ENCODE peak calls at places on chromosomes 6 and 20, in five cellular contexts. Z is fibroblast of lung; I is T-helper 2 cell treated with Interferon-gamma antibody and Interleukin-4, amounts not matched to agents 5 μg/mL and 100 μg/mL, for 36 hours; A is stimulated activated CD8-positive, alpha-beta memory T cell treated with anti-CD3 and anti-CD28 coated beads, Interleukin-15, amount 100 ng/mL, for 4 hours; B is HTR-8/SVneo. X is an unnamed sample.

GRCh38 chr6:6712258-6712978 is 123.9 kb downstream of the LY86 start:
- DNase-seq in Z (peak), I (no peak), A (no peak), B (peak), X (no peak)

GRCh38 chr6:163432300-163432699 is 17.8 kb downstream of the QKI start:
- DNase-seq in Z (no peak), I (no peak), A (no peak), B (no peak), X (no peak)

GRCh38 chr6:112335736-112336135 is 11.4 kb upstream of the RFPL4B start:
- DNase-seq in Z (no peak), I (no peak), A (no peak), B (no peak), X (no peak)

GRCh38 chr6:136640132-136640915 is 90.1 kb upstream of the MAP7 start:
- DNase-seq in Z (peak), I (no peak), A (no peak), B (no peak), X (no peak)

GRCh38 chr6:57130784-57131183 is 40.8 kb downstream of the ZNF451 start:
- DNase-seq in Z (no peak), I (no peak), A (no peak), B (no peak), X (no peak)

GRCh38 chr20:18059603-18060002 is 1.9 kb upstream of the OVOL2 start:
- DNase-seq in Z (no peak), I (no peak), A (no peak), B (no peak), X (no peak)

GRCh38 chr20:16066571-16066970 is 506.7 kb downstream of the KIF16B start:
- DNase-seq in Z (no peak), I (no peak), A (no peak), B (no peak), X (no peak)

GRCh38 chr6:107660839-107661238 is 163.3 kb downstream of the SCML4 start:
- DNase-seq in Z (no peak), I (no peak), A (no peak), B (no peak), X (no peak)

GRCh38 chr6:144151010-144151727 is 852 bp downstream of the STX11 start:
- DNase-seq in Z (no peak), I (peak), A (peak), B (peak), X (no peak)

GRCh38 chr20:50172347-50173013 is 18.1 kb upstream of the CEBPB start:
- DNase-seq in Z (peak), I (no peak), A (no peak), B (peak), X (peak)

GRCh38 chr20:2750343-2751251 is 49.8 kb downstream of the CPXM1 start:
- DNase-seq in Z (peak), I (no peak), A (no peak), B (no peak), X (no peak)

GRCh38 chr20:52826722-52827121 is 145.4 kb upstream of the TSHZ2 start:
- DNase-seq in Z (no peak), I (no peak), A (no peak), B (no peak), X (no peak)

GRCh38 chr6:34638834-34639736 is 57.5 kb downstream of the ILRUN start:
- DNase-seq in Z (no peak), I (no peak), A (no peak), B (no peak), X (no peak)

GRCh38 chr6:145732788-145733187 is 2.5 kb downstream of the EPM2A start:
- DNase-seq in Z (no peak), I (no peak), A (no peak), B (no peak), X (no peak)

X was measured in C1 segment of cervical spinal cord.